ENCODE peak calls at places on chromosomes 7 and 10, in nine cellular contexts. One of them, this sample, is unnamed.

GRCh38 chr10:32985781-32986350 is 27.8 kb upstream of the ITGB1 start:
- DNase-seq in WTC11: no peak
- DNase-seq in EH: peak; percentile 85
- DNase-seq in colonic mucosa: no peak
- DNase-seq in renal cortical epithelial cell: peak; percentile 98
- DNase-seq in PC-3: peak; percentile 95
- DNase-seq in bronchial epithelial cell: peak; percentile 73
- DNase-seq in KG1: no peak
- DNase-seq in GM12892: no peak
- DNase-seq in this sample: peak; percentile 89

GRCh38 chr7:121099572-121099971 is 111.1 kb downstream of the CPED1 start:
- DNase-seq in renal cortical epithelial cell: no peak
- DNase-seq in colonic mucosa: no peak
- DNase-seq in WTC11: no peak
- DNase-seq in bronchial epithelial cell: no peak
- DNase-seq in KG1: no peak
- DNase-seq in GM12892: no peak
- DNase-seq in EH: no peak
- DNase-seq in PC-3: peak; percentile 56
- DNase-seq in this sample: no peak

GRCh38 chr7:91780526-91780925 is 100.0 kb downstream of the MTERF1 start:
- DNase-seq in WTC11: no peak
- DNase-seq in bronchial epithelial cell: no peak
- DNase-seq in PC-3: no peak
- DNase-seq in KG1: no peak
- DNase-seq in EH: no peak
- DNase-seq in colonic mucosa: no peak
- DNase-seq in renal cortical epithelial cell: no peak
- DNase-seq in GM12892: no peak
- DNase-seq in this sample: no peak

GRCh38 chr10:121158988-121159579 is 307.9 kb downstream of the WDR11 start:
- DNase-seq in EH: no peak
- DNase-seq in PC-3: peak; percentile 44
- DNase-seq in bronchial epithelial cell: peak; percentile 86
- DNase-seq in colonic mucosa: peak; percentile 78
- DNase-seq in renal cortical epithelial cell: peak; percentile 84
- DNase-seq in KG1: no peak
- DNase-seq in GM12892: no peak
- DNase-seq in WTC11: no peak
- DNase-seq in this sample: no peak

GRCh38 chr10:120077707-120078492 is 185.4 kb downstream of the SEC23IP start:
- DNase-seq in GM12892: no peak
- DNase-seq in renal cortical epithelial cell: no peak
- DNase-seq in colonic mucosa: no peak
- DNase-seq in bronchial epithelial cell: peak; percentile 3
- DNase-seq in PC-3: no peak
- DNase-seq in KG1: no peak
- DNase-seq in WTC11: peak; percentile 26
- DNase-seq in EH: no peak
- DNase-seq in this sample: no peak

GRCh38 chr7:120986665-120987064 is 1.8 kb upstream of the CPED1 start:
- DNase-seq in GM12892: no peak
- DNase-seq in bronchial epithelial cell: no peak
- DNase-seq in KG1: no peak
- DNase-seq in EH: no peak
- DNase-seq in WTC11: no peak
- DNase-seq in colonic mucosa: no peak
- DNase-seq in PC-3: no peak
- DNase-seq in renal cortical epithelial cell: no peak
- DNase-seq in this sample: no peak

GRCh38 chr10:132575320-132576201 is 38.0 kb downstream of the INPP5A start:
- DNase-seq in colonic mucosa: peak; percentile 52
- DNase-seq in bronchial epithelial cell: peak; percentile 8
- DNase-seq in PC-3: peak; percentile 96
- DNase-seq in renal cortical epithelial cell: peak; percentile 86
- DNase-seq in WTC11: no peak
- DNase-seq in GM12892: no peak
- DNase-seq in KG1: peak; percentile 48
- DNase-seq in EH: peak; percentile 96
- DNase-seq in this sample: peak; percentile 47

GRCh38 chr7:81260152-81260551 is 341.3 kb upstream of the SEMA3C start:
- DNase-seq in colonic mucosa: no peak
- DNase-seq in PC-3: peak; percentile 10
- DNase-seq in GM12892: no peak
- DNase-seq in WTC11: no peak
- DNase-seq in KG1: no peak
- DNase-seq in renal cortical epithelial cell: peak; percentile 25
- DNase-seq in bronchial epithelial cell: no peak
- DNase-seq in EH: no peak
- DNase-seq in this sample: no peak

GRCh38 chr10:6514180-6514579 is 65.9 kb downstream of the PRKCQ start:
- DNase-seq in PC-3: no peak
- DNase-seq in renal cortical epithelial cell: no peak
- DNase-seq in colonic mucosa: no peak
- DNase-seq in GM12892: no peak
- DNase-seq in EH: no peak
- DNase-seq in KG1: no peak
- DNase-seq in bronchial epithelial cell: no peak
- DNase-seq in WTC11: no peak
- DNase-seq in this sample: no peak

GRCh38 chr10:26455567-26456315 is 17.6 kb downstream of the APBB1IP start:
- DNase-seq in bronchial epithelial cell: no peak
- DNase-seq in PC-3: no peak
- DNase-seq in KG1: no peak
- DNase-seq in WTC11: no peak
- DNase-seq in GM12892: no peak
- DNase-seq in renal cortical epithelial cell: no peak
- DNase-seq in colonic mucosa: no peak
- DNase-seq in EH: peak; percentile 59
- DNase-seq in this sample: no peak

GRCh38 chr10:116122126-116122525 is 150.9 kb downstream of the GFRA1 start:
- DNase-seq in WTC11: no peak
- DNase-seq in GM12892: no peak
- DNase-seq in KG1: no peak
- DNase-seq in EH: no peak
- DNase-seq in bronchial epithelial cell: no peak
- DNase-seq in PC-3: no peak
- DNase-seq in colonic mucosa: peak; percentile 3
- DNase-seq in renal cortical epithelial cell: no peak
- DNase-seq in this sample: no peak

GRCh38 chr7:2109936-2110585 is 122.7 kb downstream of the MAD1L1 start:
- DNase-seq in WTC11: no peak
- DNase-seq in KG1: no peak
- DNase-seq in bronchial epithelial cell: peak; percentile 96
- DNase-seq in PC-3: peak; percentile 97
- DNase-seq in colonic mucosa: peak; percentile 26
- DNase-seq in renal cortical epithelial cell: peak; percentile 94
- DNase-seq in EH: peak; percentile 94
- DNase-seq in GM12892: peak; percentile 63
- DNase-seq in this sample: peak; percentile 80